ENCODE peak calls at places on chromosomes 5 and 9, in six cellular contexts. C is lower leg skin, E is GM13976, Z is DND-41, B is GM13977, O is uterus. R is an unnamed sample.

GRCh38 chr5:181100121-181101015 is 30.6 kb downstream of the OR2V1 start:
- DNase-seq in C (no peak), B (no peak), Z (no peak), O (no peak), E (peak), R (no peak)

GRCh38 chr5:167861134-167861930 is 430.1 kb upstream of the WWC1 start:
- DNase-seq in B (no peak), O (no peak), Z (peak), C (no peak), E (no peak), R (peak)

GRCh38 chr9:11190719-11191118 is 577.9 kb upstream of the PTPRD start:
- DNase-seq in B (no peak), Z (no peak), C (no peak), E (no peak), O (no peak), R (no peak)

GRCh38 chr9:70868661-70869652 is 252.5 kb downstream of the TRPM3 start:
- DNase-seq in B (no peak), C (no peak), E (no peak), O (no peak), Z (no peak), R (no peak)

GRCh38 chr9:121631978-121632418 is 19.4 kb upstream of the DAB2IP start:
- DNase-seq in E (no peak), O (no peak), Z (no peak), C (no peak), B (no peak), R (no peak)

GRCh38 chr5:165525268-165525667 is 2019.8 kb downstream of the MAT2B start:
- DNase-seq in C (no peak), E (no peak), B (no peak), Z (no peak), O (no peak), R (no peak)

GRCh38 chr9:109520475-109521132 is 22.5 kb upstream of the PTPN3 start:
- DNase-seq in O (peak), C (peak), B (peak), E (peak), Z (peak), R (peak)

GRCh38 chr9:125902865-125903512 is 155.8 kb downstream of the PBX3 start:
- DNase-seq in Z (no peak), E (no peak), C (no peak), B (no peak), O (no peak), R (no peak)

GRCh38 chr9:113879318-113879717 is 3.2 kb downstream of the ZNF618 start:
- DNase-seq in Z (no peak), E (no peak), C (no peak), O (peak), B (no peak), R (no peak)

GRCh38 chr9:113875917-113876805 is at the start of gene ZNF618:
- DNase-seq in C (no peak), E (peak), O (no peak), B (peak), Z (peak), R (peak)

GRCh38 chr9:113873926-113874325 is 2.2 kb upstream of the ZNF618 start:
- DNase-seq in C (no peak), Z (no peak), B (no peak), O (no peak), E (no peak), R (no peak)

GRCh38 chr9:113875420-113875916 is 641 bp upstream of the ZNF618 start:
- DNase-seq in Z (no peak), C (no peak), E (no peak), O (no peak), B (no peak), R (no peak)

GRCh38 chr9:113876806-113877236 is 712 bp downstream of the ZNF618 start:
- DNase-seq in C (no peak), O (no peak), Z (no peak), E (no peak), B (no peak), R (no peak)
- TF ChIP-seq CTCF in C (no peak), O (no peak), Z (peak), E (no peak), B (peak), R (no peak)

DNA sequence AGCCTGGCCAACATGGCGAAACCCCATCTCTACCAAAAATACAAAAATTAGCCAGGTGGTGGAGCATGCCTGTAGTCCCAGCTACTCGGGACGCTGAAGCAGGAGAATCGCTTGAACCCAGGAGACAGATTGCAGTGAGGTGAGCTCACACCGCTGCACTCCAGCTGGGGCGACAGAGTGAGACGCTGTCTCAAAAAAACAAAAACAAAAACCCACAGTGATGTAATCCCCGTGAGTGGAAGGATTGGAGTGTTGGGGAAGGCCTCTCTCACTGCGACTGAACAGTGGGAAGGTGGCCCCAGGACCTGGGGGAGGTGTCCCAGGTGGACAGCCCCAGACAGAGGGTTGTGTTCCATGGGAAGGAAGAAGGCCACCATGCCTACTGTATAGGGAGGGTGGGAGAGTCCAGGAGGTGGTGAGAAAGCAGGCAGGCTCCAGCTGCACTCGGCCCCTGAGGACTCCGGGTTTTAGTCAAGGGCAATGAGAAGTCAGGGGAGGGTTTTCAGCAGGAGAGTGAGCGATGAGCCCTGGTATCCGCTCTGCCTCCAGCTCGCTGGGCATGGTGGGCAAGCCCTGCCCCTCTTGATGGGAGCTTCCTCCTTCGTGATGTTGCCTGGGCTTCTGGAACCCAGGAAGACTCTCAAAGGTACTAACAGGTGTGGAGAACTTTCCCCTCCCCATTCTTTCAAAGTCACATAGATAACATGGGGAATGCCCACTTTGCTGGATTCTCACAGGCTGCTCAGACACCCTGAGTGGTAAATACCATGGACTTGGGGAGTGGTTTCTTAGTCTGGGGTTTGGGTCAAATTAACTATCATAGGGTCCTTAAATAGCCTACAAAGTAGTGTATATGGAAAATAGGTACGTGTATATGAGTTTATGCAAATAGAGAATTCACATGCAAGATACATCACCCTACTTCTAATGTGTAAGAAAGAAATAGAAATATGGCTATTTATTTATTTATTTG is 74.7 kb downstream of the PPARGC1B start:
- DNase-seq in Z (no peak), E (peak), C (no peak), O (no peak), B (peak), R (no peak)
- TF ChIP-seq CTCF in Z (no peak), E (no peak), C (no peak), O (no peak), B (no peak), R (no peak)

GRCh38 chr5:128491291-128491690 is 46.8 kb downstream of the FBN2 start:
- DNase-seq in B (no peak), E (no peak), C (no peak), Z (no peak), O (no peak), R (no peak)

GRCh38 chr5:128498844-128499455 is 39.1 kb downstream of the FBN2 start:
- DNase-seq in E (peak), C (no peak), Z (no peak), O (no peak), B (peak), R (peak)

GRCh38 chr5:128493657-128494329 is 44.3 kb downstream of the FBN2 start:
- DNase-seq in Z (no peak), B (no peak), O (no peak), C (no peak), E (no peak), R (no peak)

GRCh38 chr5:128494516-128494915 is 43.5 kb downstream of the FBN2 start:
- DNase-seq in E (no peak), B (no peak), C (no peak), O (no peak), Z (no peak), R (peak)
- TF ChIP-seq CTCF in E (no peak), B (no peak), C (no peak), O (no peak), Z (no peak), R (peak)

GRCh38 chr9:27202056-27202455 is 93.0 kb downstream of the TEK start:
- DNase-seq in B (no peak), E (no peak), O (no peak), Z (no peak), C (no peak), R (no peak)

GRCh38 chr9:27195191-27195590 is 86.2 kb downstream of the TEK start:
- DNase-seq in B (no peak), Z (no peak), O (no peak), E (no peak), C (no peak), R (no peak)

GRCh38 chr9:27196383-27196782 is 87.4 kb downstream of the TEK start:
- DNase-seq in C (no peak), B (no peak), O (no peak), Z (no peak), E (no peak), R (no peak)

GRCh38 chr9:27194401-27195091 is 85.5 kb downstream of the TEK start:
- DNase-seq in Z (no peak), B (peak), E (no peak), O (no peak), C (no peak), R (no peak)

DNA sequence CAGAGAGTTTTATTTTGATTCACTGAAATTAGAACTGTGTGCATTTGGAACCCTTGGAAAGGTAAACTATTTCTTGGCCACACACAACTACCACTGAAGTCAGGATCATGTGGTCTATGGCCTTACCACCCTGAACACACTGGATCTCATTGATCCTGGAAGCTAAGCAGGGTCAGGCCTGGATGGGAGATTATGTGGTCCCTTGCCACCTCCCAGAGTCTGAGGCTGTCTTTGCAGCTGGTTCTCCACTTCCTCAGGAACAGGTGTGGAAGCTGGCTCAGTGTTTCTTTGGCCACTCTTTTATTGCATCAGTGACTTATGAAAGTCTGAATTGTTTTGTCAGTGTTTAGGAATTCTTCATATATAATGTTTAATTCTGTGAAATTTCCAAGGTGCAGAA is 89.2 kb downstream of the TEK start:
- DNase-seq in Z (no peak), C (no peak), O (no peak), B (no peak), E (no peak), R (peak)
- TF ChIP-seq CTCF in Z (no peak), C (no peak), O (no peak), B (no peak), E (no peak), R (no peak)

GRCh38 chr5:150249744-150250143 is 39.8 kb downstream of the CAMK2A start:
- DNase-seq in Z (no peak), C (no peak), B (no peak), O (no peak), E (no peak), R (no peak)
- TF ChIP-seq CTCF in Z (no peak), C (no peak), B (no peak), O (no peak), E (no peak), R (no peak)

GRCh38 chr5:149831492-149831891 is 101.4 kb downstream of the PPARGC1B start:
- DNase-seq in E (peak), O (no peak), C (no peak), B (peak), Z (no peak), R (peak)

GRCh38 chr5:149827501-149827990 is 97.4 kb downstream of the PPARGC1B start:
- DNase-seq in O (no peak), B (no peak), E (no peak), Z (no peak), C (no peak), R (no peak)

GRCh38 chr5:149828161-149829011 is 98.3 kb downstream of the PPARGC1B start:
- DNase-seq in B (peak), E (peak), O (peak), C (peak), Z (peak), R (peak)

GRCh38 chr5:149830579-149830978 is 100.5 kb downstream of the PPARGC1B start:
- DNase-seq in E (no peak), Z (no peak), O (no peak), C (no peak), B (no peak), R (no peak)

GRCh38 chr5:149829954-149830353 is 99.8 kb downstream of the PPARGC1B start:
- DNase-seq in Z (no peak), E (no peak), O (no peak), C (no peak), B (peak), R (no peak)
- TF ChIP-seq CTCF in Z (peak), E (no peak), O (no peak), C (no peak), B (peak), R (no peak)

GRCh38 chr5:172050070-172050469 is 43.6 kb upstream of the FBXW11 start:
- DNase-seq in O (no peak), Z (no peak), C (no peak), B (no peak), E (no peak), R (no peak)

GRCh38 chr5:172051643-172052362 is 45.4 kb upstream of the FBXW11 start:
- DNase-seq in B (no peak), E (no peak), Z (no peak), O (no peak), C (no peak), R (no peak)

GRCh38 chr5:172055421-172055820 is 49.0 kb upstream of the FBXW11 start:
- DNase-seq in C (no peak), O (no peak), Z (no peak), E (no peak), B (no peak), R (no peak)

GRCh38 chr5:172054611-172055153 is 48.2 kb upstream of the FBXW11 start:
- DNase-seq in C (peak), E (no peak), O (no peak), B (no peak), Z (no peak), R (no peak)

DNA sequence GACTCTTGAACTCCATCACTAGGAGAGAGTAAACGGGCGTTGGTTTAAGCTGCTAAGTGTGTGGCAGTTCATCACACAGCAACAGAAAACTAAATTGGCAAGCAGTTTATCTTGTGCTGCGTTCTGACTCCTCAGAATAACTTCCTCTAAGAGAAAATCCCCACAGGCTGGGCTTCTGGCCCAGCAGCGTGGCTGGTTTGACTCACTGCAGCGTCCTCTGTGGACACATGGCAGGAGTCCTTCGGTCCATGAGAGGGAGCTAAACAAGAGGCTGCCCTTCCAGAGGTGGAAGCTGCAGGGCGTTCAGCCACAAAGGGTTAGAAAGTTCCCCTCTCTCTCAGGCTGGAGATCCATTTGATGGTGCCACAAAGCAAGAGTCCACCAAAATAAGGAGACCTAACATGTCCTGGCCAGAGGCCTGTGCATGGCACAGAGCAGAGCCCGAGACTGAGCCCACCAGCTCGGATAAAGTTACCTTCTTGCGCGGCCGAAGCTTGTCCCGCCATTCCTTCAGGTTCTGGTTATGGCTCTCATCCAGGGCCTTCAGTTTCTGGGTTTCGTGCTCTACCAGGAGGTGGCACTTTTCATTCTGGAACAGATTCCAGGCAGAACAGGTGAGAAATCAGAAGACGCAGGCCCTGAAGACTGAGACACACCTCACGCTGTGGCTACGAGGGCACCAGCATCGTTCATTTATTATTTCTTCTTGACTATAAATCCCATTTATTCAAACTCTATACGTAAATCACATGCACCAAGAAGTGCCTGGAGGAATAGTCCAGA is 46.2 kb upstream of the FBXW11 start:
- DNase-seq in C (no peak), B (no peak), O (no peak), E (no peak), Z (no peak), R (no peak)
- TF ChIP-seq CTCF in C (no peak), B (no peak), O (no peak), E (no peak), Z (peak), R (no peak)

R was measured in Calu3.